ENCODE peak calls at places on chromosome 9, in eight cellular contexts. B is thoracic aorta; S is astrocyte of the cerebellum; A is activated CD8-positive, alpha-beta memory T cell treated with anti-CD3 and anti-CD28 coated beads for 4 hours; L is iris pigment epithelial cell; Z is cardiac fibroblast; Q is NCI-H460; J is HL-60. T is an unnamed sample.

GRCh38 chr9:129879103-129879699 is 43.9 kb downstream of the USP20 start:
- DNase-seq in B (no peak), S (no peak), A (no peak), L (no peak), Z (no peak), Q (no peak), J (no peak), T (no peak)

GRCh38 chr9:76713371-76713770 is 50.9 kb upstream of the PCA3 start:
- DNase-seq in B (no peak), S (no peak), A (no peak), L (no peak), Z (no peak), Q (no peak), J (no peak), T (no peak)

GRCh38 chr9:73265876-73266275 is 114.2 kb downstream of the ANXA1 start:
- DNase-seq in B (no peak), S (no peak), A (no peak), L (no peak), Z (no peak), Q (no peak), J (no peak), T (no peak)

GRCh38 chr9:21770877-21771560 is 31.4 kb upstream of the MTAP start:
- DNase-seq in B (no peak), S (peak), A (no peak), L (peak), Z (peak), Q (no peak), J (no peak), T (no peak)

GRCh38 chr9:86413966-86414880 is 60.0 kb upstream of the TUT7 start:
- DNase-seq in B (no peak), S (no peak), A (no peak), L (peak), Z (peak), Q (peak), J (no peak), T (no peak)

GRCh38 chr9:131672451-131672850 is 67.4 kb downstream of the RAPGEF1 start:
- DNase-seq in B (no peak), S (no peak), A (no peak), L (no peak), Z (no peak), Q (no peak), J (no peak), T (no peak)

GRCh38 chr9:135087899-135088347 is 455 bp downstream of the OLFM1 start:
- DNase-seq in B (no peak), S (no peak), A (no peak), L (no peak), Z (no peak), Q (no peak), J (no peak), T (no peak)

GRCh38 chr9:85077954-85078353 is 408.4 kb downstream of the NTRK2 start:
- DNase-seq in B (no peak), S (no peak), A (no peak), L (no peak), Z (no peak), Q (no peak), J (no peak), T (no peak)

GRCh38 chr9:123999668-124000067 is 11.9 kb upstream of the LHX2 start:
- DNase-seq in B (no peak), S (no peak), A (no peak), L (no peak), Z (no peak), Q (no peak), J (no peak), T (no peak)

GRCh38 chr9:26657958-26658357 is 234.6 kb downstream of the CAAP1 start:
- DNase-seq in B (no peak), S (no peak), A (no peak), L (no peak), Z (no peak), Q (no peak), J (no peak), T (no peak)

GRCh38 chr9:127528407-127529251 is 77.3 kb downstream of the LRSAM1 start:
- DNase-seq in B (no peak), S (no peak), A (no peak), L (no peak), Z (no peak), Q (no peak), J (no peak), T (no peak)

GRCh38 chr9:111148994-111149759 is 110.9 kb upstream of the LPAR1 start:
- DNase-seq in B (no peak), S (no peak), A (no peak), L (no peak), Z (peak), Q (no peak), J (no peak), T (no peak)

GRCh38 chr9:110975969-110976368 is 62.3 kb downstream of the LPAR1 start:
- DNase-seq in B (no peak), S (no peak), A (no peak), L (peak), Z (peak), Q (no peak), J (no peak), T (no peak)

GRCh38 chr9:129617167-129617566 is 3.7 kb downstream of the C9orf50 start:
- DNase-seq in B (no peak), S (no peak), A (no peak), L (peak), Z (peak), Q (no peak), J (no peak), T (no peak)

GRCh38 chr9:136721339-136722092 is 9.1 kb downstream of the DIPK1B start:
- DNase-seq in B (no peak), S (peak), A (no peak), L (peak), Z (peak), Q (peak), J (no peak), T (no peak)

GRCh38 chr9:137972988-137973470 is 95.4 kb downstream of the CACNA1B start:
- DNase-seq in B (no peak), S (no peak), A (no peak), L (no peak), Z (no peak), Q (no peak), J (no peak), T (no peak)

GRCh38 chr9:135797507-135798302 is 95.7 kb downstream of the KCNT1 start:
- DNase-seq in B (no peak), S (no peak), A (no peak), L (peak), Z (peak), Q (peak), J (peak), T (no peak)

GRCh38 chr9:4315582-4316215 is 15.8 kb upstream of the GLIS3 start:
- DNase-seq in B (peak), S (no peak), A (peak), L (peak), Z (peak), Q (peak), J (peak), T (no peak)

GRCh38 chr9:3857673-3858072 is 331.9 kb upstream of the RFX3 start:
- DNase-seq in B (no peak), S (no peak), A (no peak), L (peak), Z (peak), Q (no peak), J (no peak), T (no peak)